ENCODE peak calls at places on chromosomes 2 and 18, in nine cellular contexts. G is hepatocyte; Z is IMR-90; E is heart right ventricle; C is AG04450; W is naive thymus-derived CD4-positive, alpha-beta T cell; H is cardiac muscle cell; F is brain microvascular endothelial cell; Y is dorsolateral prefrontal cortex. Q is an unnamed sample.

GRCh38 chr2:235045973-235046343 is 94.1 kb downstream of the SH3BP4 start:
- DNase-seq in Z (no peak), G (no peak), W (no peak), F (no peak), H (no peak), Y (no peak), C (no peak), E (no peak), Q (no peak)

GRCh38 chr2:3459185-3460015 is 59.9 kb downstream of the ADI1 start:
- DNase-seq in G (peak; percentile 3), W (no peak), F (no peak), E (peak; percentile 68), Z (no peak), H (peak; percentile 33), Y (no peak), C (no peak), Q (no peak)

GRCh38 chr18:71237636-71238035 is 948.8 kb downstream of the SOCS6 start:
- DNase-seq in E (no peak), F (no peak), Y (no peak), Z (no peak), C (no peak), W (no peak), G (no peak), H (no peak), Q (no peak)

GRCh38 chr2:19829672-19830071 is 72.1 kb downstream of the TTC32 start:
- DNase-seq in E (no peak), C (no peak), G (no peak), H (no peak), F (no peak), Y (no peak), Z (no peak), W (no peak), Q (no peak)

GRCh38 chr2:239482801-239483712 is 82.2 kb upstream of the HDAC4 start:
- DNase-seq in F (no peak), C (no peak), W (no peak), Z (no peak), E (no peak), Y (no peak), G (no peak), H (no peak), Q (no peak)

GRCh38 chr18:8329186-8329771 is 280.0 kb upstream of the RAB12 start:
- DNase-seq in F (peak; percentile 22), W (no peak), Y (no peak), G (peak; percentile 37), E (no peak), H (peak; percentile 14), C (peak; percentile 42), Z (peak; percentile 86), Q (no peak)

GRCh38 chr18:57910817-57911216 is 107.7 kb upstream of the ATP8B1 start:
- DNase-seq in C (no peak), F (no peak), W (no peak), G (no peak), Y (no peak), Z (no peak), E (no peak), H (no peak), Q (no peak)

GRCh38 chr2:42286268-42286946 is 74.6 kb downstream of the COX7A2L start:
- DNase-seq in W (no peak), G (no peak), E (no peak), C (no peak), Z (peak; percentile 62), H (no peak), F (no peak), Y (no peak), Q (no peak)

GRCh38 chr2:46847185-46847710 is 68.4 kb downstream of the MCFD2 start:
- DNase-seq in H (no peak), Z (peak; percentile 96), Y (peak; percentile 50), G (peak; percentile 91), C (peak; percentile 87), F (peak; percentile 70), E (peak; percentile 96), W (no peak), Q (peak; percentile 91)

GRCh38 chr2:197322729-197323720 is 12.4 kb upstream of the ANKRD44 start:
- DNase-seq in W (peak; percentile 58), E (no peak), Y (no peak), C (no peak), F (no peak), Z (no peak), H (no peak), G (no peak), Q (no peak)

GRCh38 chr2:83462881-83463280 is 996.2 kb downstream of the SUCLG1 start:
- DNase-seq in E (no peak), H (no peak), Z (no peak), G (no peak), C (no peak), Y (no peak), W (no peak), F (no peak), Q (no peak)

GRCh38 chr2:190405069-190405468 is 3.1 kb upstream of the MFSD6 start:
- DNase-seq in C (no peak), H (no peak), Z (no peak), F (no peak), W (no peak), G (no peak), E (no peak), Y (no peak), Q (no peak)

GRCh38 chr2:100126172-100126571 is 16.2 kb downstream of the AFF3 start:
- DNase-seq in H (peak; percentile 59), G (no peak), C (no peak), W (no peak), Z (peak; percentile 7), Y (no peak), F (peak; percentile 17), E (no peak), Q (no peak)

GRCh38 chr2:61415265-61415664 is 55.6 kb downstream of the USP34 start:
- DNase-seq in Z (no peak), C (no peak), F (no peak), G (no peak), W (no peak), E (no peak), Y (no peak), H (no peak), Q (no peak)

GRCh38 chr2:61416871-61417645 is 53.8 kb downstream of the USP34 start:
- DNase-seq in Y (no peak), C (no peak), H (no peak), G (no peak), Z (no peak), E (no peak), W (no peak), F (no peak), Q (no peak)

GRCh38 chr2:61405813-61406212 is 65.1 kb downstream of the USP34 start:
- DNase-seq in C (no peak), Y (no peak), W (no peak), F (no peak), H (no peak), G (no peak), E (no peak), Z (no peak), Q (no peak)

GRCh38 chr2:61410185-61410584 is 60.7 kb downstream of the USP34 start:
- DNase-seq in W (no peak), E (no peak), C (no peak), H (no peak), F (no peak), Y (no peak), Z (no peak), G (no peak), Q (no peak)

GRCh38 chr2:61411109-61411508 is 59.8 kb downstream of the USP34 start:
- DNase-seq in E (no peak), G (no peak), Y (no peak), C (no peak), F (no peak), H (no peak), W (no peak), Z (no peak), Q (no peak)
- H3K27me3 ChIP-seq in E (no peaks in the 10 kb centered on the region), G (no peaks in the 10 kb centered on the region), Y (no peaks in the 10 kb centered on the region), C (no peaks in the 10 kb centered on the region), F (no peaks in the 10 kb centered on the region), H (no peaks in the 10 kb centered on the region), W (no peaks in the 10 kb centered on the region), Z (no peaks in the 10 kb centered on the region), Q (no peaks in the 10 kb centered on the region)

GRCh38 chr2:45013229-45014015 is 4.2 kb upstream of the SIX2 start:
- DNase-seq in G (no peak), F (no peak), Y (no peak), E (no peak), W (no peak), H (peak; percentile 28), Z (no peak), C (no peak), Q (no peak)
- H3K27me3 ChIP-seq in G (peaks cover 90% of the 10 kb centered on the region), F (no peaks in the 10 kb centered on the region), Y (peaks cover 78% of the 10 kb centered on the region), E (peaks cover 87% of the 10 kb centered on the region), W (peaks cover 5% of the 10 kb centered on the region), H (peaks cover 68% of the 10 kb centered on the region), Z (peaks cover 92% of the 10 kb centered on the region), C (peaks cover 86% of the 10 kb centered on the region), Q (no peaks in the 10 kb centered on the region)

GRCh38 chr2:54060000-54060399 is 55.4 kb upstream of the ACYP2 start:
- DNase-seq in H (no peak), Z (peak; percentile 65), F (no peak), Y (no peak), G (no peak), C (no peak), W (no peak), E (no peak), Q (no peak)
- H3K27me3 ChIP-seq in H (no peaks in the 10 kb centered on the region), Z (no peaks in the 10 kb centered on the region), F (no peaks in the 10 kb centered on the region), Y (no peaks in the 10 kb centered on the region), G (no peaks in the 10 kb centered on the region), C (no peaks in the 10 kb centered on the region), W (no peaks in the 10 kb centered on the region), E (no peaks in the 10 kb centered on the region), Q (no peaks in the 10 kb centered on the region)

GRCh38 chr2:115541808-115542207 is 1099.4 kb downstream of the DPP10 start:
- DNase-seq in H (no peak), W (no peak), E (no peak), Z (no peak), G (no peak), C (no peak), Y (no peak), F (no peak), Q (no peak)
- H3K27me3 ChIP-seq in H (no peaks in the 10 kb centered on the region), W (no peaks in the 10 kb centered on the region), E (no peaks in the 10 kb centered on the region), Z (no peaks in the 10 kb centered on the region), G (no peaks in the 10 kb centered on the region), C (no peaks in the 10 kb centered on the region), Y (no peaks in the 10 kb centered on the region), F (no peaks in the 10 kb centered on the region), Q (no peaks in the 10 kb centered on the region)

Q was measured in tibial artery.